ENCODE peak calls at places on chromosomes 6 and 20, in seven cellular contexts. E is lung, U is PC-3, I is GM06990, W is lower leg skin, M is lower lobe of right lung, V is AG10803. Y is an unnamed sample.

GRCh38 chr6:155786528-155786927 is 330.9 kb upstream of the NOX3 start:
- DNase-seq in E (no peak), U (no peak), I (no peak), W (no peak), M (no peak), V (no peak), Y (no peak)

GRCh38 chr20:7629880-7630279 is 310.4 kb downstream of the HAO1 start:
- DNase-seq in E (no peak), U (peak), I (no peak), W (no peak), M (no peak), V (peak), Y (no peak)

GRCh38 chr20:11170565-11170964 is 496.8 kb upstream of the JAG1 start:
- DNase-seq in E (no peak), U (no peak), I (no peak), W (no peak), M (no peak), V (peak), Y (no peak)

GRCh38 chr6:37242042-37242428 is 15.5 kb upstream of the TBC1D22B start:
- DNase-seq in E (no peak), U (no peak), I (no peak), W (no peak), M (no peak), V (no peak), Y (no peak)

GRCh38 chr6:136037885-136038460 is 186.5 kb downstream of the PDE7B start:
- DNase-seq in E (no peak), U (no peak), I (no peak), W (no peak), M (no peak), V (peak), Y (no peak)

GRCh38 chr6:154566866-154567265 is 56.4 kb upstream of the CNKSR3 start:
- DNase-seq in E (no peak), U (no peak), I (no peak), W (no peak), M (no peak), V (no peak), Y (peak)

GRCh38 chr6:126170875-126171489 is 168.9 kb upstream of the CENPW start:
- DNase-seq in E (no peak), U (peak), I (no peak), W (no peak), M (no peak), V (peak), Y (peak)

GRCh38 chr20:46512943-46513844 is at the start of gene ZNF334:
- DNase-seq in E (peak), U (peak), I (peak), W (no peak), M (peak), V (peak), Y (peak)

GRCh38 chr6:96436398-96436797 is 85.2 kb upstream of the UFL1 start:
- DNase-seq in E (no peak), U (peak), I (no peak), W (no peak), M (no peak), V (no peak), Y (no peak)

GRCh38 chr6:82467338-82467737 is 103.7 kb downstream of the TPBG start:
- DNase-seq in E (no peak), U (no peak), I (no peak), W (no peak), M (no peak), V (no peak), Y (no peak)

GRCh38 chr6:136307351-136307750 is 17.7 kb upstream of the BCLAF1 start:
- DNase-seq in E (no peak), U (no peak), I (no peak), W (no peak), M (no peak), V (no peak), Y (no peak)

GRCh38 chr6:16338577-16339262 is 100.3 kb downstream of the GMPR start:
- DNase-seq in E (peak), U (peak), I (no peak), W (peak), M (no peak), V (peak), Y (peak)

GRCh38 chr6:70266142-70266541 is 36.7 kb downstream of the COL9A1 start:
- DNase-seq in E (no peak), U (no peak), I (no peak), W (no peak), M (no peak), V (no peak), Y (no peak)

GRCh38 chr6:5672581-5673011 is 334.1 kb downstream of the NRN1 start:
- DNase-seq in E (no peak), U (peak), I (no peak), W (no peak), M (no peak), V (peak), Y (no peak)

GRCh38 chr20:9467995-9468394 is 46.4 kb upstream of the LAMP5 start:
- DNase-seq in E (no peak), U (peak), I (no peak), W (no peak), M (no peak), V (no peak), Y (no peak)

GRCh38 chr20:43467589-43467988 is 9.9 kb downstream of the SRSF6 start:
- DNase-seq in E (no peak), U (no peak), I (no peak), W (no peak), M (no peak), V (no peak), Y (no peak)

GRCh38 chr6:25504661-25505060 is 147.4 kb upstream of the SCGN start:
- DNase-seq in E (no peak), U (peak), I (no peak), W (no peak), M (no peak), V (peak), Y (no peak)

GRCh38 chr6:16321826-16322225 is 83.4 kb downstream of the GMPR start:
- DNase-seq in E (no peak), U (no peak), I (no peak), W (no peak), M (no peak), V (no peak), Y (no peak)

GRCh38 chr20:688809-689208 is 13.2 kb upstream of the SCRT2 start:
- DNase-seq in E (no peak), U (no peak), I (no peak), W (no peak), M (no peak), V (no peak), Y (no peak)

GRCh38 chr6:170293881-170294755 is 3.2 kb upstream of the DLL1 start:
- DNase-seq in E (no peak), U (no peak), I (no peak), W (no peak), M (no peak), V (no peak), Y (no peak)

GRCh38 chr6:79941489-79942151 is 5.7 kb downstream of the ELOVL4 start:
- DNase-seq in E (no peak), U (no peak), I (no peak), W (no peak), M (no peak), V (no peak), Y (no peak)

GRCh38 chr6:16698163-16698533 is 63.1 kb downstream of the ATXN1 start:
- DNase-seq in E (no peak), U (no peak), I (no peak), W (no peak), M (no peak), V (no peak), Y (no peak)

GRCh38 chr6:45423111-45423900 is 45.6 kb upstream of the SUPT3H start:
- DNase-seq in E (no peak), U (peak), I (no peak), W (no peak), M (peak), V (peak), Y (peak)

GRCh38 chr6:138972226-138972665 is 15.8 kb downstream of the REPS1 start:
- DNase-seq in E (no peak), U (peak), I (no peak), W (no peak), M (no peak), V (no peak), Y (no peak)

GRCh38 chr20:47319517-47320252 is 36.8 kb downstream of the ZMYND8 start:
- DNase-seq in E (peak), U (peak), I (no peak), W (peak), M (peak), V (peak), Y (peak)

GRCh38 chr20:54497931-54498718 is 22.7 kb downstream of the DOK5 start:
- DNase-seq in E (no peak), U (no peak), I (no peak), W (no peak), M (no peak), V (peak), Y (no peak)

GRCh38 chr20:22814475-22815205 is 220.5 kb upstream of the SSTR4 start:
- DNase-seq in E (no peak), U (no peak), I (no peak), W (no peak), M (no peak), V (no peak), Y (no peak)

GRCh38 chr6:39428152-39428551 is 105.7 kb upstream of the KCNK16 start:
- DNase-seq in E (no peak), U (no peak), I (no peak), W (no peak), M (no peak), V (no peak), Y (no peak)

GRCh38 chr6:39426057-39426592 is 103.6 kb upstream of the KCNK16 start:
- DNase-seq in E (no peak), U (peak), I (no peak), W (no peak), M (no peak), V (peak), Y (no peak)

GRCh38 chr6:39422273-39422672 is 99.8 kb upstream of the KCNK16 start:
- DNase-seq in E (no peak), U (no peak), I (no peak), W (peak), M (no peak), V (peak), Y (no peak)

GRCh38 chr6:39424831-39425230 is 102.3 kb upstream of the KCNK16 start:
- DNase-seq in E (no peak), U (no peak), I (no peak), W (no peak), M (no peak), V (no peak), Y (no peak)

DNA sequence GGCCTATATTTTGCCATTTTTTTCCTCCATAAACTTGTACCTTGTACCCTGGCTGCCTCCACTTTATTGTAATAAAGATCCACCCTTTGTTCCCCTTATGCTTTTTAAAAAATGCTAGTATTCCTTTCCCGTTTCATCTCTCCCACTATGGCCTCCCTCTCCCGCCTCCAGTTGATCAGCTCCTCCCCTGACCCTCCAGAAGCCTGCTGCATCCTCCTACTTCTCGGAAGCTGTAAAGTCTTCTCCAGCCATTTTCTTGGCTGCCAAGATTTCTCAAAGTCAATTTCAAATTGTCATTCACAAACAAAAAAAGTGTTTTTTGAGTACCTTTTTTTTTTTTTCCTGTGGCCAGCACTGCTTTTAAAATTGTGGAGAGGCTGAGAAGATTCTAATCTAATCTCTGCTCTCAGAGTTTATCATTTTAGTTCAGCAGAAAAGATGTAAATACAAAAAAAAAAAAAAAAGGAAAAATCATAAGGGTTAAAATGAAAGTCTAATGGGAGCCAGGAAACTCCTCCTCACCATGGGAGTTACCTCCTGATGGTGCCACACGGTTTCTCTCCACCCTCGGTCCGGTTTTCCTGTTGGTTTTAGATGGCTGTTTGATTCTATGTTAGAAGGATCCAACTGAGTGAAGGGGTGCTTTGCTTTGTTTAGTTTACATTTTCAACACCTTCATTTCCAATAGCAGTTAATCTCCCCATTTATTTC is 103.0 kb upstream of the KCNK16 start:
- DNase-seq in E (no peak), U (peak), I (no peak), W (no peak), M (no peak), V (no peak), Y (no peak)
- H3K4me3 ChIP-seq in E (no peak), U (no peak), I (no peak), W (no peak), M (no peak), V (no peak), Y (no peak)

DNA sequence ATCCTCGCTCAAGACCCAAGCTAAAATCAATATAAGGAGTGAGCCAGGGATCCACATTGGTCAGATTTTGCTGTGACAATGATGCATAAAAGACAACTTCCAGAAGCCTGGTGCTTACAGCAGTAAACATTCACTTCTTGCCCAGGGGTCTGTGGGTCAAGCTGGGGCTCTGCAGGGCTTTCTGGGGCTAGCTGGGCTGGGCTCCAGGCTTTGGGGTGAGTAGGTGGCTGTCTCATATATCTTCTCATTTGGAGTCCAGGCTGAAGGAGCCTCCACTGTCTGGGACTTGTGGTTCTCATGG is 25.8 kb upstream of the TOP1 start:
- DNase-seq in E (no peak), U (no peak), I (no peak), W (no peak), M (no peak), V (no peak), Y (no peak)
- H3K4me3 ChIP-seq in E (no peak), U (no peak), I (no peak), W (no peak), M (no peak), V (no peak), Y (no peak)

DNA sequence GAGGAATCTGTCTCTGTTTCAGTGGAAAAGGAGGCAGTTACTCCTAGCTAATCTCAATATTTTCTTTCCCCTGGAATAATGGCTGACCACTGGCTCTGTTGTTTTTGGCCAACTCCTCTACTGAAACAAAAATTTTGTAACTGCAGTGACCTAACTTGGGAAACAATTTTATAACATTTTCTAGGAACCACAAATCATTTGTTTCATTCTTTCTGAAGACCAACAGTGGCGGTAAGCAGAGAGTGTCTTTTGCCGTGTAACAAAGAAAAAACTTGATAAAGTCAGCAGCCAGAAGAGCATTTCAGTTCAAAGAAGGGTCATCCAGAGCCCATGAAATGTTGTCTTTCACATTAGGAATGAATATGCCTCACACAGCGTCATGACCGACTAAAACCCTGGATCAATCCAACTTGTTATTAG is 11.8 kb upstream of the BFSP1 start:
- DNase-seq in E (no peak), U (no peak), I (no peak), W (no peak), M (no peak), V (peak), Y (no peak)
- H3K4me3 ChIP-seq in E (no peak), U (no peak), I (no peak), W (no peak), M (no peak), V (no peak), Y (no peak)

GRCh38 chr6:149861603-149862423 is 2.3 kb downstream of the LRP11 start:
- DNase-seq in E (no peak), U (no peak), I (no peak), W (no peak), M (no peak), V (no peak), Y (no peak)

GRCh38 chr6:149859368-149859767 is 4.8 kb downstream of the LRP11 start:
- DNase-seq in E (no peak), U (no peak), I (no peak), W (no peak), M (no peak), V (no peak), Y (no peak)

GRCh38 chr6:149860834-149861602 is 3.1 kb downstream of the LRP11 start:
- DNase-seq in E (no peak), U (no peak), I (no peak), W (no peak), M (no peak), V (no peak), Y (no peak)

GRCh38 chr6:149859938-149860337 is 4.2 kb downstream of the LRP11 start:
- DNase-seq in E (no peak), U (no peak), I (no peak), W (no peak), M (no peak), V (no peak), Y (no peak)

GRCh38 chr6:149860513-149860833 is 3.7 kb downstream of the LRP11 start:
- DNase-seq in E (no peak), U (no peak), I (no peak), W (no peak), M (no peak), V (no peak), Y (no peak)
- H3K4me3 ChIP-seq in E (no peak), U (no peak), I (no peak), W (no peak), M (no peak), V (no peak), Y (no peak)

GRCh38 chr20:36605309-36606170 is at the start of gene RAB5IF:
- DNase-seq in E (peak), U (peak), I (peak), W (peak), M (peak), V (peak), Y (peak)

GRCh38 chr20:36611625-36612024 is 6.0 kb downstream of the RAB5IF start:
- DNase-seq in E (no peak), U (no peak), I (no peak), W (no peak), M (no peak), V (no peak), Y (no peak)

GRCh38 chr20:36606171-36607116 is 865 bp downstream of the RAB5IF start:
- DNase-seq in E (peak), U (peak), I (no peak), W (no peak), M (peak), V (peak), Y (peak)

GRCh38 chr20:36604952-36605308 is 649 bp upstream of the RAB5IF start:
- DNase-seq in E (no peak), U (no peak), I (peak), W (peak), M (peak), V (no peak), Y (peak)

DNA sequence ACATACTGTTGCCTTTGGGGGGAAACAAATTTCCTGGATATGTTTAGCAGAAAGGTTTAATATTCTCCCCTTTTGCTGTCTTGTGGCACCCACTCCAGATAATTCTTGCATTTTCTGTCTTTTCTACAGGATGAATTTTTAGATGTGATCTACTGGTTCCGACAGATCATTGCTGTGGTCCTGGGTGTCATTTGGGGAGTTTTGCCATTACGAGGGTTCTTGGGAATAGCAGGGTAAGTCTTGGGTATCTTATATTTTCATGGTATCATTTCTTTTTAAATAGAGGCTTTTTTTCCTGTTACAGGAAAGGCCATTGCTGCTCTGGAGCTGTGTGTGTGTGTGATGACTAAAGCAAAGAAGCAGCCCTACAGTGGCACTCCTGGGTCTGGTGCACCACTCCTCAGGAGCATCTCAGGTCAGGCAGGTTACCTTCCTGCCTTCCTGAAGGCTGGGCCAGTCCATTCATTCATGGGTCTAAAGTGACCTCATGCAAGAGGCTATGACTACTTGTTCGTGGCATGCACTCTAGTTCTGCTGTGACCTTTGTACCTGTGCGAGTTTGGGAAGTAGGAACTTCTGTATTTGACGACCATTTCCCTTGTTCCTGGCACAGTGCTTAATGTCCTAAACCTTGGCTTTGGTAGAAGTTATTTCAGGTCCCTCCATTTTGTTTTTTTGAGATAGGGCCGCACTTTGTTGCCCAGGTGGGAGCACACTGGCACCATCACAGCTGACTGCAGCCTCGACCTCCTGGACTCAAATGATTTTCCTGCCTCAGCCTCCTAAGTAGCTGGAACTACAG is 2.2 kb downstream of the RAB5IF start:
- DNase-seq in E (no peak), U (peak), I (no peak), W (no peak), M (no peak), V (no peak), Y (peak)
- H3K4me3 ChIP-seq in E (no peak), U (peak), I (peak), W (no peak), M (peak), V (peak), Y (no peak)

GRCh38 chr6:148348778-148349177 is 6.1 kb downstream of the SASH1 start:
- DNase-seq in E (no peak), U (no peak), I (no peak), W (no peak), M (no peak), V (no peak), Y (no peak)

GRCh38 chr6:148349466-148349865 is 6.8 kb downstream of the SASH1 start:
- DNase-seq in E (no peak), U (peak), I (no peak), W (no peak), M (no peak), V (no peak), Y (no peak)

GRCh38 chr6:148348335-148348734 is 5.7 kb downstream of the SASH1 start:
- DNase-seq in E (no peak), U (no peak), I (no peak), W (no peak), M (no peak), V (no peak), Y (no peak)

GRCh38 chr6:148345578-148345977 is 2.9 kb downstream of the SASH1 start:
- DNase-seq in E (no peak), U (no peak), I (no peak), W (no peak), M (no peak), V (no peak), Y (no peak)

GRCh38 chr6:148347076-148348054 is 4.7 kb downstream of the SASH1 start:
- DNase-seq in E (no peak), U (no peak), I (no peak), W (no peak), M (no peak), V (no peak), Y (no peak)
- H3K4me3 ChIP-seq in E (no peak), U (no peak), I (no peak), W (no peak), M (no peak), V (no peak), Y (no peak)